ENCODE peak calls at places on chromosomes 16 and 17, in eight cellular contexts. D, X, J, M, Y, I, L and B are unnamed samples. For H3K36me3, the result is how much of the 10 kb centered on the place peaks cover.

GRCh38 chr17:17146791-17147406 is 59.2 kb downstream of the PLD6 start:
- DNase-seq in D (no peak), X (no peak), J (no peak), M (no peak), Y (no peak), I (no peak), L (peak), B (no peak)

GRCh38 chr16:85987750-85988078 is 88.8 kb downstream of the IRF8 start:
- DNase-seq in D (no peak), X (no peak), J (no peak), M (peak), Y (no peak), I (no peak), L (no peak), B (no peak)

GRCh38 chr17:67865438-67865837 is 40.1 kb downstream of the BPTF start:
- DNase-seq in D (no peak), X (no peak), J (no peak), M (no peak), Y (no peak), I (no peak), L (no peak), B (no peak)

GRCh38 chr16:86073103-86073625 is 174.2 kb downstream of the IRF8 start:
- DNase-seq in D (no peak), X (no peak), J (no peak), M (peak), Y (no peak), I (no peak), L (no peak), B (no peak)

GRCh38 chr17:77494664-77495435 is 354.1 kb downstream of the SEC14L1 start:
- DNase-seq in D (peak), X (peak), J (peak), M (peak), Y (no peak), I (peak), L (peak), B (peak)

GRCh38 chr17:42421479-42422332 is 1.4 kb downstream of the CAVIN1 start:
- DNase-seq in D (peak), X (peak), J (peak), M (peak), Y (no peak), I (no peak), L (peak), B (peak)

GRCh38 chr17:10616502-10617119 is 40.5 kb downstream of the MYH3 start:
- DNase-seq in D (peak), X (peak), J (peak), M (peak), Y (no peak), I (peak), L (peak), B (peak)

GRCh38 chr17:14616508-14616907 is 315.6 kb downstream of the HS3ST3B1 start:
- DNase-seq in D (no peak), X (no peak), J (no peak), M (no peak), Y (no peak), I (no peak), L (no peak), B (no peak)

GRCh38 chr16:11215935-11216556 is 40.0 kb downstream of the SOCS1 start:
- DNase-seq in D (no peak), X (no peak), J (no peak), M (no peak), Y (no peak), I (no peak), L (no peak), B (no peak)

GRCh38 chr17:17117923-17118322 is 75.7 kb downstream of the MPRIP start:
- DNase-seq in D (no peak), X (no peak), J (no peak), M (no peak), Y (no peak), I (no peak), L (peak), B (no peak)

GRCh38 chr16:86029131-86029741 is 130.3 kb downstream of the IRF8 start:
- DNase-seq in D (no peak), X (peak), J (peak), M (peak), Y (no peak), I (no peak), L (peak), B (no peak)

GRCh38 chr17:68600881-68601564 is at the start of gene FAM20A:
- DNase-seq in D (peak), X (peak), J (no peak), M (peak), Y (no peak), I (no peak), L (peak), B (peak)

GRCh38 chr16:9443864-9444263 is 352.4 kb downstream of the HAPSTR1 start:
- DNase-seq in D (no peak), X (no peak), J (no peak), M (no peak), Y (no peak), I (no peak), L (no peak), B (no peak)

GRCh38 chr16:28531777-28532744 is 6.7 kb downstream of the NUPR1 start:
- DNase-seq in D (peak), X (peak), J (peak), M (peak), Y (no peak), I (no peak), L (peak), B (peak)

GRCh38 chr17:17051791-17052461 is 9.7 kb downstream of the MPRIP start:
- DNase-seq in D (peak), X (no peak), J (peak), M (peak), Y (no peak), I (no peak), L (peak), B (no peak)

GRCh38 chr17:6465206-6466003 is 21.1 kb downstream of the PIMREG start:
- DNase-seq in D (no peak), X (no peak), J (no peak), M (no peak), Y (no peak), I (no peak), L (peak), B (no peak)

GRCh38 chr17:7393613-7394451 is 493 bp downstream of the PLSCR3 start:
- DNase-seq in D (no peak), X (no peak), J (no peak), M (peak), Y (no peak), I (peak), L (no peak), B (peak)

GRCh38 chr17:79965806-79966205 is 69.9 kb downstream of the TBC1D16 start:
- DNase-seq in D (peak), X (no peak), J (peak), M (peak), Y (no peak), I (no peak), L (no peak), B (no peak)

GRCh38 chr17:35645923-35646322 is 58.8 kb downstream of the AP2B1 start:
- DNase-seq in D (no peak), X (no peak), J (no peak), M (no peak), Y (no peak), I (no peak), L (no peak), B (no peak)

GRCh38 chr17:33233855-33234228 is 59.3 kb downstream of the ASIC2 start:
- DNase-seq in D (no peak), X (no peak), J (no peak), M (no peak), Y (no peak), I (no peak), L (no peak), B (no peak)

GRCh38 chr16:72561-73537 is at the start of gene RHBDF1:
- DNase-seq in D (peak), X (peak), J (no peak), M (peak), Y (no peak), I (no peak), L (peak), B (peak)

GRCh38 chr16:88514070-88514469 is 56.1 kb upstream of the ZC3H18 start:
- DNase-seq in D (no peak), X (no peak), J (no peak), M (no peak), Y (no peak), I (no peak), L (no peak), B (no peak)

GRCh38 chr17:21013983-21014382 is 28.8 kb downstream of the USP22 start:
- DNase-seq in D (no peak), X (no peak), J (peak), M (no peak), Y (no peak), I (no peak), L (no peak), B (no peak)

GRCh38 chr16:31083081-31083480 is 5.7 kb downstream of the PRSS53 start:
- DNase-seq in D (no peak), X (no peak), J (no peak), M (no peak), Y (no peak), I (no peak), L (no peak), B (no peak)

GRCh38 chr16:24257965-24258364 is 1.8 kb downstream of the CACNG3 start:
- DNase-seq in D (no peak), X (no peak), J (no peak), M (no peak), Y (no peak), I (no peak), L (no peak), B (peak)

GRCh38 chr17:64357191-64357981 is 33.3 kb downstream of the PECAM1 start:
- DNase-seq in D (no peak), X (peak), J (peak), M (peak), Y (no peak), I (no peak), L (peak), B (peak)

GRCh38 chr17:7887038-7887481 is 1.5 kb upstream of the CHD3 start:
- DNase-seq in D (no peak), X (no peak), J (no peak), M (no peak), Y (peak), I (no peak), L (no peak), B (no peak)

GRCh38 chr17:17191346-17191792 is 14.8 kb downstream of the PLD6 start:
- DNase-seq in D (peak), X (peak), J (peak), M (peak), Y (no peak), I (no peak), L (peak), B (peak)

GRCh38 chr17:1490643-1491405 is 1.7 kb downstream of the MYO1C start:
- DNase-seq in D (peak), X (peak), J (peak), M (peak), Y (no peak), I (peak), L (peak), B (peak)

GRCh38 chr17:36504156-36504545 is 17.7 kb downstream of the ZNHIT3 start:
- DNase-seq in D (no peak), X (no peak), J (no peak), M (peak), Y (no peak), I (no peak), L (no peak), B (no peak)

GRCh38 chr17:2040219-2040827 is 1.5 kb upstream of the OVCA2 start:
- DNase-seq in D (no peak), X (no peak), J (no peak), M (no peak), Y (no peak), I (no peak), L (no peak), B (no peak)

GRCh38 chr16:69476920-69477418 is 52.5 kb downstream of the CYB5B start:
- DNase-seq in D (no peak), X (no peak), J (no peak), M (no peak), Y (peak), I (no peak), L (no peak), B (peak)

GRCh38 chr17:15999974-16000827 is 577 bp downstream of the TTC19 start:
- DNase-seq in D (peak), X (peak), J (peak), M (no peak), Y (no peak), I (no peak), L (no peak), B (peak)

DNA sequence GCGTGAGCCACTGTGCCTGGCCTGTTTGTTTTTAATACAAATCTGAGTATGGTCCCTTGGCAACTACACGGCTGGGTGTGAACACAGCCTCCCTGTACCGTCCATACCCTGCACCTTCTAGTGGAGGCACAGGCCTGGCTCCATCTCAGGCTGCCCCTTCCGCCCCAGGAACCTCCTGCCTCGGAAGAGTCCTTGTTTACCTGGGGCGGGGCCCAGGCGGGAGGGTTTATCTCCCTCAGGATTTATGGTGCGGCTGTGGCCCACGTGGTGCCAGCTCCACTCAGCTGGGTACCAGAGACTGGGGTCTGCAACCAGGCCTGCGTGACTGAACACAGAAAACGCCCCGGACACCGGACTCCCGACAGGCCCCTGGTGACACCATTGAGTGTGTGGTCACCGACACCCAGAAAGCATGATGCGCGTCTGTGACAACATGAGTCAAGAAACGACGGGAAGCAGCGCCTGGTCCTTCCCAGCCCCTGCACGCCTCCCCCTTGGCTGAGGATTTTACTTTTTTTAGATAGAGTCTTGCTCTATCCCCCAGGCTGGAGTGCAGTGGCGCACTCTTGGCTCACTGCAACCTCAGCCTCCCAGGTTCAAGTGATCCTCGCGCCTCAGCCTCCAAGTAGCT is 18.9 kb downstream of the UNKL start:
- DNase-seq in D (no peak), X (no peak), J (no peak), M (no peak), Y (no peak), I (no peak), L (no peak), B (no peak)
- H3K36me3 ChIP-seq in D (half or more), X (half or more), J (half or more), M (under half), Y (under half), I (half or more), L (under half), B (under half)

GRCh38 chr16:71927787-71928186 is 32.5 kb downstream of the IST1 start:
- DNase-seq in D (no peak), X (peak), J (no peak), M (no peak), Y (no peak), I (no peak), L (no peak), B (no peak)
- H3K36me3 ChIP-seq in D (under half), X (half or more), J (half or more), M (under half), Y (under half), I (half or more), L (under half), B (half or more)

GRCh38 chr16:56755038-56755437 is 25.1 kb downstream of the NUP93 start:
- DNase-seq in D (no peak), X (no peak), J (no peak), M (no peak), Y (no peak), I (no peak), L (no peak), B (no peak)
- H3K36me3 ChIP-seq in D (under half), X (under half), J (under half), M (under half), Y (under half), I (under half), L (under half), B (under half)

DNA sequence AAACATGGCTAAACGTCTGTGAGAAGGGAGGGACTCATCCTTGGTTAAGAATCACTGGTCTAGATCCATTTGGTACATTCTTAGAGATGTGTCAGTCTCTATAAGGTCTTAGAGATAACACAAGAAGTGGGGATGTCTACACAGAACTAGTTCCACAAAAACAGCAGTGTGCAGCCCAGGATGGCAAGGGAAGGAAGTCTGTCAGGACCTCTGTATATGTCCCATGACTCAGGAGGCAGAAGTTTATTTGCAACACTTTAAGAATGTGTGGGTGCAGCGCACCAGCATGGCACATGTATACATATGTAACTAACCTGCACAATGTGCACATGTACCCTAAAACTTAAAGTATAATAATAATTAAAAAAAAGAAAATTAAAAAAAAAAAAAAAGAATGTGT is 548.5 kb upstream of the SOX9 start:
- DNase-seq in D (no peak), X (no peak), J (no peak), M (no peak), Y (peak), I (no peak), L (no peak), B (no peak)
- H3K36me3 ChIP-seq in D (under half), X (under half), J (under half), M (under half), Y (under half), I (under half), L (under half), B (under half)

GRCh38 chr17:56548661-56549060 is 44.8 kb upstream of the NOG start:
- DNase-seq in D (no peak), X (no peak), J (no peak), M (no peak), Y (no peak), I (no peak), L (no peak), B (no peak)
- H3K36me3 ChIP-seq in D (under half), X (under half), J (under half), M (under half), Y (under half), I (under half), L (under half), B (under half)

DNA sequence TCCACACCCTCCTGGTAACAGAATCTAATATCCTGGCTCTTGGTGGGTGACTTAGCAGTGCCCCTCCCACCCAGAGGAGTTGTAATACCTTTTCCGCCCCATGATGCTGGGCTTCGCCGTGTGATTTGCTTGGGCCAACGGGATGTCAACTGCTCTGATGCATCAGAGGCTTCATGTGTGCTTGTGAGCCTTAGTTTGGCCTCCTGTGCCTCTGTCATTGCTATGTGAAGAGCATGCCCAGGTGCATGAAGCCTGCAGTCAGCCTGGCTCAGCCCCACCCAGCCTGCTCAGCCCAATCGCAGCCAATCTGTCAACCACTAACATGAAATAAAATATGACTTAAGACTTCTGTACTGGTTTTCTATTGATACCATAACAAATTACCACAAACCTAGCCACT is 201.2 kb upstream of the RPL38 start:
- DNase-seq in D (no peak), X (no peak), J (no peak), M (no peak), Y (no peak), I (no peak), L (peak), B (no peak)
- H3K36me3 ChIP-seq in D (under half), X (under half), J (under half), M (under half), Y (under half), I (under half), L (under half), B (under half)

GRCh38 chr17:12095522-12095921 is 74.8 kb downstream of the MAP2K4 start:
- DNase-seq in D (no peak), X (no peak), J (no peak), M (no peak), Y (no peak), I (no peak), L (no peak), B (no peak)

GRCh38 chr17:12094336-12094735 is 73.7 kb downstream of the MAP2K4 start:
- DNase-seq in D (no peak), X (no peak), J (no peak), M (no peak), Y (no peak), I (no peak), L (no peak), B (no peak)

GRCh38 chr17:12097326-12097725 is 76.6 kb downstream of the MAP2K4 start:
- DNase-seq in D (no peak), X (no peak), J (no peak), M (no peak), Y (no peak), I (no peak), L (no peak), B (peak)

GRCh38 chr17:12099412-12099811 is 78.7 kb downstream of the MAP2K4 start:
- DNase-seq in D (no peak), X (no peak), J (no peak), M (no peak), Y (no peak), I (no peak), L (no peak), B (no peak)

DNA sequence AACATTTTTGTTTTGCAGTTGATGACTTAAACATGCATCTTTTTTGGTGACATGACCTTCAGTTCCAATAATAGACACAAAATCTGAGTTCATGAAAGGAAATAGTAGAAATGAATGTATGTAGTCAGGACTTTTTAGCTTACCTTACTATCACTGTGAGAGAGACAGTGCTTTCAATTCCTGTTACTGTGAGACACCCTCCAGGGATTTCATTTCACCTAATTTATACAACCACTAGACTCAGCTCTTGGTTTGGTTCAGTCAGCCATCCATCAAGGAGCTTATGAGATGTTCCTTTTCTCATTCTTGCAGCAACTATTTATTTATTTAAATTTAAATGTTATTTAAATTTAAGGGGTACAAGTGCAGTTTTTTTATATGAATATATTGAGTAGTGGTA is 77.9 kb downstream of the MAP2K4 start:
- DNase-seq in D (no peak), X (no peak), J (no peak), M (no peak), Y (no peak), I (no peak), L (no peak), B (no peak)
- H3K36me3 ChIP-seq in D (under half), X (under half), J (under half), M (under half), Y (under half), I (under half), L (under half), B (under half)

GRCh38 chr16:46577988-46578579 is 43.1 kb downstream of the SHCBP1 start:
- DNase-seq in D (no peak), X (no peak), J (no peak), M (no peak), Y (no peak), I (no peak), L (no peak), B (no peak)

GRCh38 chr16:46586011-46586577 is 35.1 kb downstream of the SHCBP1 start:
- DNase-seq in D (no peak), X (no peak), J (no peak), M (no peak), Y (no peak), I (no peak), L (no peak), B (no peak)

GRCh38 chr16:46583036-46583435 is 38.1 kb downstream of the SHCBP1 start:
- DNase-seq in D (no peak), X (no peak), J (no peak), M (no peak), Y (no peak), I (no peak), L (no peak), B (no peak)

GRCh38 chr16:46582313-46582712 is 38.9 kb downstream of the SHCBP1 start:
- DNase-seq in D (no peak), X (no peak), J (no peak), M (no peak), Y (no peak), I (no peak), L (no peak), B (no peak)
- H3K36me3 ChIP-seq in D (under half), X (under half), J (under half), M (under half), Y (under half), I (under half), L (under half), B (under half)